ENCODE peak calls at places on chromosomes 11 and 22, in seven cellular contexts. One of them, this sample, is unnamed.

GRCh38 chr11:18836415-18836814 is 44.8 kb upstream of the PTPN5 start:
- DNase-seq in AG04450: no peak
- DNase-seq in IMR-90: no peak
- DNase-seq in coronary artery: no peak
- DNase-seq in transverse colon: no peak
- DNase-seq in H7: no peak
- DNase-seq in stimulated activated naive CD4-positive, alpha-beta T cell: no peak
- DNase-seq in this sample: no peak

GRCh38 chr11:118696673-118697226 is 17.3 kb upstream of the TREH start:
- DNase-seq in AG04450: no peak
- DNase-seq in IMR-90: no peak
- DNase-seq in transverse colon: no peak
- DNase-seq in H7: peak; percentile 75
- DNase-seq in stimulated activated naive CD4-positive, alpha-beta T cell: no peak
- DNase-seq in coronary artery: no peak
- DNase-seq in this sample: no peak

GRCh38 chr11:130459521-130459920 is 11.1 kb downstream of the ADAMTS15 start:
- DNase-seq in IMR-90: no peak
- DNase-seq in H7: no peak
- DNase-seq in transverse colon: no peak
- DNase-seq in stimulated activated naive CD4-positive, alpha-beta T cell: no peak
- DNase-seq in AG04450: no peak
- DNase-seq in coronary artery: no peak
- DNase-seq in this sample: no peak

GRCh38 chr11:61690706-61691377 is 10.7 kb downstream of the DAGLA start:
- DNase-seq in stimulated activated naive CD4-positive, alpha-beta T cell: no peak
- DNase-seq in H7: no peak
- DNase-seq in transverse colon: peak; percentile 82
- DNase-seq in coronary artery: no peak
- DNase-seq in AG04450: no peak
- DNase-seq in IMR-90: no peak
- DNase-seq in this sample: no peak

GRCh38 chr11:27464155-27464759 is 8.3 kb downstream of the LGR4 start:
- DNase-seq in stimulated activated naive CD4-positive, alpha-beta T cell: no peak
- DNase-seq in transverse colon: no peak
- DNase-seq in H7: no peak
- DNase-seq in coronary artery: no peak
- DNase-seq in AG04450: no peak
- DNase-seq in IMR-90: peak; percentile 44
- DNase-seq in this sample: no peak

GRCh38 chr11:37124384-37124783 is 526.3 kb upstream of the RAG2 start:
- DNase-seq in coronary artery: no peak
- DNase-seq in IMR-90: no peak
- DNase-seq in AG04450: no peak
- DNase-seq in transverse colon: no peak
- DNase-seq in stimulated activated naive CD4-positive, alpha-beta T cell: no peak
- DNase-seq in H7: no peak
- DNase-seq in this sample: no peak

GRCh38 chr22:49753276-49753884 is 74.3 kb downstream of the BRD1 start:
- DNase-seq in IMR-90: no peak
- DNase-seq in transverse colon: no peak
- DNase-seq in coronary artery: peak; percentile 57
- DNase-seq in AG04450: no peak
- DNase-seq in stimulated activated naive CD4-positive, alpha-beta T cell: no peak
- DNase-seq in H7: peak; percentile 60
- DNase-seq in this sample: peak; percentile 60

GRCh38 chr11:65718964-65719492 is 1.6 kb downstream of the RNASEH2C start:
- DNase-seq in transverse colon: no peak
- DNase-seq in H7: no peak
- DNase-seq in IMR-90: peak; percentile 12
- DNase-seq in AG04450: no peak
- DNase-seq in stimulated activated naive CD4-positive, alpha-beta T cell: no peak
- DNase-seq in coronary artery: no peak
- DNase-seq in this sample: no peak

GRCh38 chr22:18021431-18021830 is 2.9 kb downstream of the MICAL3 start:
- DNase-seq in transverse colon: no peak
- DNase-seq in AG04450: no peak
- DNase-seq in IMR-90: no peak
- DNase-seq in coronary artery: no peak
- DNase-seq in stimulated activated naive CD4-positive, alpha-beta T cell: no peak
- DNase-seq in H7: no peak
- DNase-seq in this sample: no peak

GRCh38 chr11:120273432-120273831 is 33.5 kb downstream of the POU2F3 start:
- DNase-seq in transverse colon: no peak
- DNase-seq in IMR-90: peak; percentile 38
- DNase-seq in AG04450: no peak
- DNase-seq in stimulated activated naive CD4-positive, alpha-beta T cell: no peak
- DNase-seq in H7: no peak
- DNase-seq in coronary artery: no peak
- DNase-seq in this sample: no peak

GRCh38 chr22:50611341-50612060 is 10.9 kb downstream of the MAPK8IP2 start:
- DNase-seq in transverse colon: no peak
- DNase-seq in IMR-90: no peak
- DNase-seq in H7: no peak
- DNase-seq in stimulated activated naive CD4-positive, alpha-beta T cell: no peak
- DNase-seq in AG04450: no peak
- DNase-seq in coronary artery: no peak
- DNase-seq in this sample: no peak

GRCh38 chr11:17351510-17352176 is at the start of gene NCR3LG1:
- DNase-seq in coronary artery: peak; percentile 81
- DNase-seq in stimulated activated naive CD4-positive, alpha-beta T cell: peak; percentile 50
- DNase-seq in AG04450: peak; percentile 36
- DNase-seq in H7: peak; percentile 78
- DNase-seq in IMR-90: peak; percentile 77
- DNase-seq in transverse colon: peak; percentile 85
- DNase-seq in this sample: no peak

GRCh38 chr11:65491614-65492386 is 7.0 kb upstream of the MALAT1 start:
- DNase-seq in AG04450: no peak
- DNase-seq in IMR-90: peak; percentile 98
- DNase-seq in stimulated activated naive CD4-positive, alpha-beta T cell: no peak
- DNase-seq in coronary artery: peak; percentile 98
- DNase-seq in transverse colon: peak; percentile 90
- DNase-seq in H7: no peak
- DNase-seq in this sample: no peak

GRCh38 chr11:60947666-60948065 is 4.3 kb downstream of the SLC15A3 start:
- DNase-seq in AG04450: no peak
- DNase-seq in transverse colon: no peak
- DNase-seq in stimulated activated naive CD4-positive, alpha-beta T cell: no peak
- DNase-seq in coronary artery: no peak
- DNase-seq in IMR-90: no peak
- DNase-seq in H7: peak; percentile 37
- DNase-seq in this sample: no peak

GRCh38 chr22:20635227-20635591 is 127.8 kb downstream of the MED15 start:
- DNase-seq in coronary artery: no peak
- DNase-seq in H7: no peak
- DNase-seq in transverse colon: no peak
- DNase-seq in AG04450: no peak
- DNase-seq in IMR-90: no peak
- DNase-seq in stimulated activated naive CD4-positive, alpha-beta T cell: no peak
- DNase-seq in this sample: no peak

GRCh38 chr11:75326439-75326810 is 25.0 kb downstream of the ARRB1 start:
- DNase-seq in H7: no peak
- DNase-seq in coronary artery: no peak
- DNase-seq in stimulated activated naive CD4-positive, alpha-beta T cell: no peak
- DNase-seq in AG04450: no peak
- DNase-seq in IMR-90: no peak
- DNase-seq in transverse colon: no peak
- DNase-seq in this sample: no peak

This sample was measured in vagina.